ENCODE peak calls at places on chromosomes 11 and 22, in four cellular contexts. One of them, this sample, is unnamed. For H3K4me1, the result is how much of the 10 kb centered on the place peaks cover.

GRCh38 chr11:75351541-75352416 is at the start of gene ARRB1:
- DNase-seq in K562: peak
- DNase-seq in OCI-LY7: no peak
- DNase-seq in A673: peak
- DNase-seq in this sample: peak

GRCh38 chr11:72631806-72632731 is 42.2 kb downstream of the PDE2A start:
- DNase-seq in A673: no peak
- DNase-seq in K562: peak
- DNase-seq in OCI-LY7: no peak
- DNase-seq in this sample: no peak

GRCh38 chr11:94897330-94897768 is 76.0 kb downstream of the CWC15 start:
- DNase-seq in K562: peak
- DNase-seq in OCI-LY7: peak
- DNase-seq in A673: peak
- DNase-seq in this sample: no peak

GRCh38 chr22:35622132-35622913 is 5.2 kb upstream of the MB start:
- DNase-seq in OCI-LY7: no peak
- DNase-seq in A673: peak
- DNase-seq in K562: no peak
- DNase-seq in this sample: no peak

GRCh38 chr11:44894217-44894617 is 56.5 kb downstream of the TP53I11 start:
- DNase-seq in OCI-LY7: peak
- DNase-seq in K562: peak
- DNase-seq in A673: peak
- DNase-seq in this sample: peak

GRCh38 chr11:64914123-64914522 is 2.9 kb downstream of the ATG2A start:
- DNase-seq in K562: no peak
- DNase-seq in A673: no peak
- DNase-seq in OCI-LY7: no peak
- DNase-seq in this sample: no peak

GRCh38 chr11:125554038-125554437 is 15.2 kb upstream of the EI24 start:
- DNase-seq in K562: peak
- DNase-seq in OCI-LY7: no peak
- DNase-seq in A673: no peak
- DNase-seq in this sample: no peak

GRCh38 chr11:69115586-69116560 is 39.9 kb upstream of the SMIM38 start:
- DNase-seq in K562: no peak
- DNase-seq in OCI-LY7: no peak
- DNase-seq in A673: no peak
- DNase-seq in this sample: no peak

GRCh38 chr11:61555051-61555969 is 25.6 kb downstream of the SYT7 start:
- DNase-seq in K562: peak
- DNase-seq in A673: peak
- DNase-seq in OCI-LY7: no peak
- DNase-seq in this sample: no peak

GRCh38 chr11:108616549-108616948 is 23.0 kb upstream of the EXPH5 start:
- DNase-seq in OCI-LY7: no peak
- DNase-seq in A673: no peak
- DNase-seq in K562: no peak
- DNase-seq in this sample: no peak

GRCh38 chr11:67352546-67353316 is 615 bp downstream of the POLD4 start:
- DNase-seq in K562: peak
- DNase-seq in OCI-LY7: peak
- DNase-seq in A673: no peak
- DNase-seq in this sample: no peak
- H3K4me1 ChIP-seq in K562: half or more
- H3K4me1 ChIP-seq in OCI-LY7: half or more
- H3K4me1 ChIP-seq in A673: under half
- H3K4me1 ChIP-seq in this sample: under half

GRCh38 chr22:46984751-46985506 is 222.5 kb downstream of the TBC1D22A start:
- DNase-seq in OCI-LY7: no peak
- DNase-seq in K562: no peak
- DNase-seq in A673: no peak
- DNase-seq in this sample: no peak

GRCh38 chr22:46982635-46983034 is 220.2 kb downstream of the TBC1D22A start:
- DNase-seq in K562: no peak
- DNase-seq in OCI-LY7: no peak
- DNase-seq in A673: no peak
- DNase-seq in this sample: no peak

GRCh38 chr22:46986788-46987187 is 224.3 kb downstream of the TBC1D22A start:
- DNase-seq in OCI-LY7: no peak
- DNase-seq in A673: no peak
- DNase-seq in K562: no peak
- DNase-seq in this sample: no peak

GRCh38 chr22:46983046-46983445 is 220.6 kb downstream of the TBC1D22A start:
- DNase-seq in K562: no peak
- DNase-seq in OCI-LY7: no peak
- DNase-seq in A673: no peak
- DNase-seq in this sample: no peak

GRCh38 chr22:46985507-46985882 is 223.0 kb downstream of the TBC1D22A start:
- DNase-seq in K562: no peak
- DNase-seq in A673: no peak
- DNase-seq in OCI-LY7: no peak
- DNase-seq in this sample: no peak
- TF ChIP-seq CTCF in K562: no peak
- TF ChIP-seq CTCF in A673: no peak
- TF ChIP-seq CTCF in OCI-LY7: peak
- TF ChIP-seq CTCF in this sample: no peak

GRCh38 chr22:46055176-46055850 is 78.4 kb upstream of the WNT7B start:
- DNase-seq in OCI-LY7: peak
- DNase-seq in K562: no peak
- DNase-seq in A673: peak
- DNase-seq in this sample: no peak
- H3K4me1 ChIP-seq in OCI-LY7: half or more
- H3K4me1 ChIP-seq in K562: under half
- H3K4me1 ChIP-seq in A673: half or more
- H3K4me1 ChIP-seq in this sample: half or more

GRCh38 chr11:111878385-111878765 is 590 bp downstream of the FDXACB1 start:
- DNase-seq in OCI-LY7: no peak
- DNase-seq in K562: no peak
- DNase-seq in A673: no peak
- DNase-seq in this sample: no peak
- TF ChIP-seq CTCF in OCI-LY7: no peak
- TF ChIP-seq CTCF in K562: no peak
- TF ChIP-seq CTCF in A673: no peak
- TF ChIP-seq CTCF in this sample: no peak

GRCh38 chr11:106632283-106632682 is 386.0 kb downstream of the GUCY1A2 start:
- DNase-seq in A673: no peak
- DNase-seq in OCI-LY7: no peak
- DNase-seq in K562: no peak
- DNase-seq in this sample: no peak
- H3K4me1 ChIP-seq in A673: under half
- H3K4me1 ChIP-seq in OCI-LY7: under half
- H3K4me1 ChIP-seq in K562: under half
- H3K4me1 ChIP-seq in this sample: under half

GRCh38 chr11:8192896-8193209 is 24.0 kb upstream of the RIC3 start:
- DNase-seq in K562: no peak
- DNase-seq in OCI-LY7: no peak
- DNase-seq in A673: no peak
- DNase-seq in this sample: no peak
- TF ChIP-seq CTCF in K562: no peak
- TF ChIP-seq CTCF in OCI-LY7: no peak
- TF ChIP-seq CTCF in A673: no peak
- TF ChIP-seq CTCF in this sample: peak

DNA sequence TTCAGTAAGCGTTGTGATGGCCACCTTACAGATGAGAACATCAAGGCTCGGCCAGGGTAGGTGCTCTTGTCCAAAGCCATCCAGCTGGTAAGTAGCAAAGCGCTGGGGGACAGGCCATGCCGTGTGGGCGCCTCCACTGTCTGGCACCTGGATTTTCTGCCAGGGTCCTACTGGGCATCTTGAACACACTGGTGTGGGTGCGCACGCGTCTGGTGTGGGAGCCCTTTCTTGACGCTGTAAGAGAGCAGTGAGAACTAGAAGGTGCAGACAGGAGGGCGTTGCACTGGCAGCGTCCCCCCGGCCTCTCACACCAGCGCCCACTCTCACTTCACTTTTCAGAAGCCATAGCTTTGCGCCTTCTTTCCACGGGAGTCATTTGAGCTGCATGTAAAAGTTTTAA is 296.6 kb downstream of the TBC1D22A start:
- DNase-seq in A673: no peak
- DNase-seq in K562: no peak
- DNase-seq in OCI-LY7: peak
- DNase-seq in this sample: no peak
- H3K4me1 ChIP-seq in A673: under half
- H3K4me1 ChIP-seq in K562: under half
- H3K4me1 ChIP-seq in OCI-LY7: under half
- H3K4me1 ChIP-seq in this sample: under half